ENCODE peak calls at places on chromosomes 4 and X, in ten cellular contexts. One of them, this sample, is unnamed.

GRCh38 chr4:1407657-1408333 is 1.6 kb upstream of the NKX1-1 start:
- DNase-seq in astrocyte of the cerebellum: no peak
- DNase-seq in kidney epithelial cell: no peak
- DNase-seq in CD4-positive, alpha-beta memory T cell: no peak
- DNase-seq in Peyer's patch: no peak
- DNase-seq in foreskin fibroblast: no peak
- DNase-seq in lower leg skin: no peak
- DNase-seq in GM23338: no peak
- DNase-seq in body of pancreas: no peak
- DNase-seq in cardiac muscle cell: no peak
- DNase-seq in this sample: no peak

GRCh38 chr4:16150716-16151115 is 66.9 kb upstream of the PROM1 start:
- DNase-seq in cardiac muscle cell: no peak
- DNase-seq in CD4-positive, alpha-beta memory T cell: no peak
- DNase-seq in lower leg skin: no peak
- DNase-seq in GM23338: no peak
- DNase-seq in astrocyte of the cerebellum: no peak
- DNase-seq in foreskin fibroblast: no peak
- DNase-seq in body of pancreas: no peak
- DNase-seq in kidney epithelial cell: no peak
- DNase-seq in Peyer's patch: no peak
- DNase-seq in this sample: no peak

GRCh38 chr4:1347410-1347864 is 429 bp downstream of the UVSSA start:
- DNase-seq in GM23338: peak; percentile 77
- DNase-seq in cardiac muscle cell: peak; percentile 82
- DNase-seq in foreskin fibroblast: peak; percentile 79
- DNase-seq in lower leg skin: peak; percentile 69
- DNase-seq in kidney epithelial cell: no peak
- DNase-seq in astrocyte of the cerebellum: peak; percentile 74
- DNase-seq in Peyer's patch: peak; percentile 76
- DNase-seq in CD4-positive, alpha-beta memory T cell: no peak
- DNase-seq in body of pancreas: peak; percentile 76
- DNase-seq in this sample: peak; percentile 66

GRCh38 chrX:17617794-17618193 is 119.5 kb upstream of the SCML1 start:
- DNase-seq in kidney epithelial cell: no peak
- DNase-seq in CD4-positive, alpha-beta memory T cell: no peak
- DNase-seq in foreskin fibroblast: no peak
- DNase-seq in lower leg skin: no peak
- DNase-seq in Peyer's patch: no peak
- DNase-seq in astrocyte of the cerebellum: no peak
- DNase-seq in cardiac muscle cell: no peak
- DNase-seq in body of pancreas: no peak
- DNase-seq in GM23338: no peak
- DNase-seq in this sample: no peak

GRCh38 chrX:136953867-136954787 is 73.6 kb upstream of the RBMX start:
- DNase-seq in Peyer's patch: peak; percentile 79
- DNase-seq in GM23338: peak; percentile 79
- DNase-seq in lower leg skin: peak; percentile 24
- DNase-seq in kidney epithelial cell: peak; percentile 16
- DNase-seq in body of pancreas: peak; percentile 69
- DNase-seq in cardiac muscle cell: peak; percentile 72
- DNase-seq in astrocyte of the cerebellum: peak; percentile 55
- DNase-seq in foreskin fibroblast: peak; percentile 37
- DNase-seq in CD4-positive, alpha-beta memory T cell: peak; percentile 60
- DNase-seq in this sample: peak; percentile 62

GRCh38 chr4:152106781-152107321 is 346.0 kb upstream of the GATB start:
- DNase-seq in foreskin fibroblast: no peak
- DNase-seq in astrocyte of the cerebellum: no peak
- DNase-seq in lower leg skin: no peak
- DNase-seq in CD4-positive, alpha-beta memory T cell: no peak
- DNase-seq in cardiac muscle cell: no peak
- DNase-seq in kidney epithelial cell: no peak
- DNase-seq in Peyer's patch: no peak
- DNase-seq in GM23338: no peak
- DNase-seq in body of pancreas: no peak
- DNase-seq in this sample: no peak

GRCh38 chr4:99763635-99764101 is 53.0 kb upstream of the DAPP1 start:
- DNase-seq in body of pancreas: peak; percentile 34
- DNase-seq in GM23338: no peak
- DNase-seq in foreskin fibroblast: peak; percentile 72
- DNase-seq in kidney epithelial cell: peak; percentile 89
- DNase-seq in CD4-positive, alpha-beta memory T cell: no peak
- DNase-seq in cardiac muscle cell: no peak
- DNase-seq in lower leg skin: peak; percentile 25
- DNase-seq in astrocyte of the cerebellum: peak; percentile 92
- DNase-seq in Peyer's patch: no peak
- DNase-seq in this sample: no peak

GRCh38 chrX:40694833-40695232 is 40.5 kb downstream of the MED14 start:
- DNase-seq in Peyer's patch: no peak
- DNase-seq in cardiac muscle cell: no peak
- DNase-seq in foreskin fibroblast: no peak
- DNase-seq in body of pancreas: no peak
- DNase-seq in kidney epithelial cell: no peak
- DNase-seq in astrocyte of the cerebellum: no peak
- DNase-seq in GM23338: no peak
- DNase-seq in lower leg skin: no peak
- DNase-seq in CD4-positive, alpha-beta memory T cell: no peak
- DNase-seq in this sample: no peak

GRCh38 chrX:11757397-11757728 is 674 bp upstream of the MSL3 start:
- DNase-seq in cardiac muscle cell: no peak
- DNase-seq in body of pancreas: no peak
- DNase-seq in GM23338: no peak
- DNase-seq in Peyer's patch: no peak
- DNase-seq in kidney epithelial cell: no peak
- DNase-seq in CD4-positive, alpha-beta memory T cell: no peak
- DNase-seq in foreskin fibroblast: no peak
- DNase-seq in lower leg skin: no peak
- DNase-seq in astrocyte of the cerebellum: no peak
- DNase-seq in this sample: no peak

GRCh38 chrX:11757729-11758399 is at the start of gene MSL3:
- DNase-seq in CD4-positive, alpha-beta memory T cell: no peak
- DNase-seq in kidney epithelial cell: no peak
- DNase-seq in GM23338: peak; percentile 57
- DNase-seq in body of pancreas: peak; percentile 60
- DNase-seq in cardiac muscle cell: peak; percentile 83
- DNase-seq in foreskin fibroblast: peak; percentile 68
- DNase-seq in astrocyte of the cerebellum: no peak
- DNase-seq in lower leg skin: no peak
- DNase-seq in Peyer's patch: peak; percentile 73
- DNase-seq in this sample: peak; percentile 80

GRCh38 chrX:11754958-11755645 is 2.9 kb upstream of the MSL3 start:
- DNase-seq in foreskin fibroblast: no peak
- DNase-seq in astrocyte of the cerebellum: no peak
- DNase-seq in lower leg skin: no peak
- DNase-seq in CD4-positive, alpha-beta memory T cell: no peak
- DNase-seq in body of pancreas: no peak
- DNase-seq in GM23338: no peak
- DNase-seq in cardiac muscle cell: no peak
- DNase-seq in Peyer's patch: no peak
- DNase-seq in kidney epithelial cell: no peak
- DNase-seq in this sample: no peak

GRCh38 chrX:11755724-11756123 is 2.3 kb upstream of the MSL3 start:
- DNase-seq in body of pancreas: no peak
- DNase-seq in CD4-positive, alpha-beta memory T cell: no peak
- DNase-seq in GM23338: no peak
- DNase-seq in astrocyte of the cerebellum: no peak
- DNase-seq in kidney epithelial cell: no peak
- DNase-seq in lower leg skin: no peak
- DNase-seq in cardiac muscle cell: no peak
- DNase-seq in Peyer's patch: no peak
- DNase-seq in foreskin fibroblast: no peak
- DNase-seq in this sample: no peak

DNA sequence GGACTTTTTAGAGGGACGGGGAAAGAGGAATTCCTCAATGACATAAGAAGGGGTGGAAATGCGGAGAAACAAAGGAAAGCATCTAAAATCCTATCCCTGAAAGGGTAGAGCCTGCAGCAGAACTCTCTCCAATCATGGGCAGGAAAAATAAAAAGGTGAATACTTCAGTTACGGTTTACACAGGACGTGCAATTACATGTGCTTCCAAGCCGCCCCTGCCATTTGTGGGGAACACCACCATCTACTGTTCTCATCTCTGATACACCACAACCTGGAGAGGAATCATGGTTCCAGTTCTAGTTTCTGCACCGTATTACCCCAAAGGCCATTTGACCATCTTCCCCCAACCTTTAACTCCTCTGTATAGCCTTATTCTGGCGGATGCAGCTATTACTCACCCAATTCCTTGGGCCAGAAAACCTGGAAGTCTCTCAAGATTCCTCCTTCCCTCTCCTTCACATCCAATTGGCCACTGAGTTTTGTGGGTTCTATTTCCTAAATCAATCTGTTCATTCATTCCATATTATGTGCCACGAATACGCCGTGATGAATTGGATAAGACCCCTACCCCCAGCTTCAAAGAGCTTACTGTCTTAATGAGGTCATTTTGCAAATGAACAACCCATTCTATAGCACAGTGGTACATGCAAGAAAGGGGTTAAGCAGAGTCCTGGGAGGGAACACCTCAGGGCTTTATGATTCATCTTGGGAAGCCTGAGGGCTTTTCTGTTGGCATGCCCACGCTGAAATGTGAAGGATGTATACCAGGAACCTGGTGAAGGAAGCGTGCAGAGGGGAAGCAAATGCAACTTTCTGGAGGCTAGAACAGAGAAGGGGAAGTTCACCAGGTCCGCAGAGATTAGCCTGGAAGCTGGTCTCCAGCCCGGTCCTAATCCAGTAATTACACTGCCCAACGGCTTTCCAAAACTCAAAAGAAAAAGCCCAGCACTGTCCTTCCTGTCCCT is 1.4 kb upstream of the MSL3 start:
- DNase-seq in GM23338: peak; percentile 4
- DNase-seq in CD4-positive, alpha-beta memory T cell: no peak
- DNase-seq in lower leg skin: no peak
- DNase-seq in Peyer's patch: no peak
- DNase-seq in kidney epithelial cell: no peak
- DNase-seq in cardiac muscle cell: no peak
- DNase-seq in body of pancreas: no peak
- DNase-seq in foreskin fibroblast: peak; percentile 44
- DNase-seq in astrocyte of the cerebellum: no peak
- DNase-seq in this sample: no peak
- H3K4me3 ChIP-seq in GM23338: peak overlapping the region; percentile 57
- H3K4me3 ChIP-seq in CD4-positive, alpha-beta memory T cell: no peak overlapping the region
- H3K4me3 ChIP-seq in lower leg skin: no peak overlapping the region
- H3K4me3 ChIP-seq in Peyer's patch: no peak overlapping the region
- H3K4me3 ChIP-seq in kidney epithelial cell: no peak overlapping the region
- H3K4me3 ChIP-seq in cardiac muscle cell: no peak overlapping the region
- H3K4me3 ChIP-seq in body of pancreas: no peak overlapping the region
- H3K4me3 ChIP-seq in foreskin fibroblast: no peak overlapping the region
- H3K4me3 ChIP-seq in astrocyte of the cerebellum: peak overlapping the region; percentile 65
- H3K4me3 ChIP-seq in this sample: no peak overlapping the region

DNA sequence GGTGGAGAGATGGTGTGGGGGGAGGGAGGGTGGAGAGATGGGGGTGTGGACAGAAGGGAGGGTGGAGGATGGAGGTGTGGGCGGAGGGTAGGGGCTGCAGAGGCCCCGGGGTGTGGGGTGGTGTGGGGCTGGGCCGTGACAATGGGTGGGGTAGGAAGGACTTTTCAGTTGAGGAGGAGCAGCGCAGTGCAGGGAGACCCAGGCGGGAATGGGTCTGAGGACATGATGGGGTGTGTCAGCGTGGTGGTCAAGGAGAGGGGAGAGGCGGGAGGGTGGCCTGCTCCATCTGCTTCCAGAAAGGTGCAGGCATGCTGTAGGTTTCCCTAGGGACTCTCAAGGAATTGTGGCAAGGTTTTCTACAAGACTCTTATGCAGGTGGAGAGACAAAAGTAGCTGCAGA is 48.9 kb downstream of the RGS12 start:
- DNase-seq in cardiac muscle cell: no peak
- DNase-seq in GM23338: no peak
- DNase-seq in kidney epithelial cell: no peak
- DNase-seq in Peyer's patch: no peak
- DNase-seq in foreskin fibroblast: no peak
- DNase-seq in lower leg skin: no peak
- DNase-seq in body of pancreas: no peak
- DNase-seq in CD4-positive, alpha-beta memory T cell: no peak
- DNase-seq in astrocyte of the cerebellum: no peak
- DNase-seq in this sample: no peak
- H3K4me3 ChIP-seq in cardiac muscle cell: no peak overlapping the region
- H3K4me3 ChIP-seq in GM23338: no peak overlapping the region
- H3K4me3 ChIP-seq in kidney epithelial cell: no peak overlapping the region
- H3K4me3 ChIP-seq in Peyer's patch: no peak overlapping the region
- H3K4me3 ChIP-seq in foreskin fibroblast: no peak overlapping the region
- H3K4me3 ChIP-seq in lower leg skin: no peak overlapping the region
- H3K4me3 ChIP-seq in body of pancreas: no peak overlapping the region
- H3K4me3 ChIP-seq in CD4-positive, alpha-beta memory T cell: no peak overlapping the region
- H3K4me3 ChIP-seq in astrocyte of the cerebellum: no peak overlapping the region
- H3K4me3 ChIP-seq in this sample: no peak overlapping the region

GRCh38 chr4:41256740-41257256 is at the start of gene UCHL1:
- DNase-seq in kidney epithelial cell: peak; percentile 56
- DNase-seq in CD4-positive, alpha-beta memory T cell: no peak
- DNase-seq in foreskin fibroblast: peak; percentile 68
- DNase-seq in lower leg skin: no peak
- DNase-seq in Peyer's patch: no peak
- DNase-seq in body of pancreas: peak; percentile 15
- DNase-seq in GM23338: peak; percentile 98
- DNase-seq in astrocyte of the cerebellum: peak; percentile 72
- DNase-seq in cardiac muscle cell: peak; percentile 80
- DNase-seq in this sample: peak; percentile 31

GRCh38 chr4:41257901-41258300 is 1.2 kb downstream of the UCHL1 start:
- DNase-seq in Peyer's patch: no peak
- DNase-seq in CD4-positive, alpha-beta memory T cell: no peak
- DNase-seq in lower leg skin: no peak
- DNase-seq in GM23338: no peak
- DNase-seq in foreskin fibroblast: no peak
- DNase-seq in body of pancreas: no peak
- DNase-seq in astrocyte of the cerebellum: no peak
- DNase-seq in kidney epithelial cell: no peak
- DNase-seq in cardiac muscle cell: no peak
- DNase-seq in this sample: no peak

GRCh38 chr4:41257257-41257900 is 651 bp downstream of the UCHL1 start:
- DNase-seq in cardiac muscle cell: peak; percentile 47
- DNase-seq in body of pancreas: peak; percentile 42
- DNase-seq in foreskin fibroblast: no peak
- DNase-seq in kidney epithelial cell: no peak
- DNase-seq in astrocyte of the cerebellum: no peak
- DNase-seq in GM23338: peak; percentile 74
- DNase-seq in CD4-positive, alpha-beta memory T cell: no peak
- DNase-seq in Peyer's patch: peak; percentile 55
- DNase-seq in lower leg skin: no peak
- DNase-seq in this sample: peak; percentile 68

GRCh38 chr4:41260315-41260714 is 3.6 kb downstream of the UCHL1 start:
- DNase-seq in astrocyte of the cerebellum: no peak
- DNase-seq in Peyer's patch: no peak
- DNase-seq in GM23338: no peak
- DNase-seq in body of pancreas: no peak
- DNase-seq in lower leg skin: no peak
- DNase-seq in CD4-positive, alpha-beta memory T cell: no peak
- DNase-seq in foreskin fibroblast: no peak
- DNase-seq in cardiac muscle cell: no peak
- DNase-seq in kidney epithelial cell: no peak
- DNase-seq in this sample: no peak

GRCh38 chr4:41258783-41259182 is 2.1 kb downstream of the UCHL1 start:
- DNase-seq in GM23338: peak; percentile 63
- DNase-seq in foreskin fibroblast: peak; percentile 57
- DNase-seq in lower leg skin: no peak
- DNase-seq in body of pancreas: no peak
- DNase-seq in Peyer's patch: no peak
- DNase-seq in cardiac muscle cell: peak; percentile 39
- DNase-seq in kidney epithelial cell: peak; percentile 52
- DNase-seq in CD4-positive, alpha-beta memory T cell: no peak
- DNase-seq in astrocyte of the cerebellum: peak; percentile 40
- DNase-seq in this sample: no peak
- H3K4me3 ChIP-seq in GM23338: peak overlapping the region; percentile 65
- H3K4me3 ChIP-seq in foreskin fibroblast: peak overlapping the region; percentile 69
- H3K4me3 ChIP-seq in lower leg skin: no peak overlapping the region
- H3K4me3 ChIP-seq in body of pancreas: no peak overlapping the region
- H3K4me3 ChIP-seq in Peyer's patch: no peak overlapping the region
- H3K4me3 ChIP-seq in cardiac muscle cell: no peak overlapping the region
- H3K4me3 ChIP-seq in kidney epithelial cell: no peak overlapping the region
- H3K4me3 ChIP-seq in CD4-positive, alpha-beta memory T cell: no peak overlapping the region
- H3K4me3 ChIP-seq in astrocyte of the cerebellum: peak overlapping the region; percentile 75
- H3K4me3 ChIP-seq in this sample: no peak overlapping the region

GRCh38 chrX:153614818-153615217 is 15.9 kb upstream of the CCNQ start:
- DNase-seq in foreskin fibroblast: no peak
- DNase-seq in body of pancreas: no peak
- DNase-seq in astrocyte of the cerebellum: no peak
- DNase-seq in cardiac muscle cell: no peak
- DNase-seq in kidney epithelial cell: no peak
- DNase-seq in GM23338: no peak
- DNase-seq in Peyer's patch: no peak
- DNase-seq in CD4-positive, alpha-beta memory T cell: no peak
- DNase-seq in lower leg skin: no peak
- DNase-seq in this sample: no peak
- H3K4me3 ChIP-seq in foreskin fibroblast: no peak overlapping the region
- H3K4me3 ChIP-seq in body of pancreas: no peak overlapping the region
- H3K4me3 ChIP-seq in astrocyte of the cerebellum: no peak overlapping the region
- H3K4me3 ChIP-seq in cardiac muscle cell: no peak overlapping the region
- H3K4me3 ChIP-seq in kidney epithelial cell: no peak overlapping the region
- H3K4me3 ChIP-seq in GM23338: no peak overlapping the region
- H3K4me3 ChIP-seq in Peyer's patch: no peak overlapping the region
- H3K4me3 ChIP-seq in CD4-positive, alpha-beta memory T cell: no peak overlapping the region
- H3K4me3 ChIP-seq in lower leg skin: no peak overlapping the region
- H3K4me3 ChIP-seq in this sample: no peak overlapping the region

This sample was measured in mucosa of descending colon.